ENCODE peak calls at places on chromosomes 13 and 19, in ten cellular contexts. H is NCI-H1092 treated with DMSO at 0.1 percent for 48 hours; A is stimulated activated CD4-positive, alpha-beta T cell treated with anti-CD3 and anti-CD28 coated beads, Interleukin-1b, Interleukin-23, amount 100 ng/mL, for 1 hour; N is activated T-helper 9 cell treated with anti-CD3 and anti-CD28 coated beads, Interleukin-2, amount 50 U/mL, for 16 hours; Z is anterior cingulate cortex; O is AG04449; X is heart left ventricle; I is NCI-H1417; W is NCI-H748 treated with DMSO at 0.1 percent for 48 hours; G is psoas muscle. B is an unnamed sample.

GRCh38 chr19:15180451-15181390 is 20.1 kb downstream of the NOTCH3 start:
- DNase-seq in H (peak), A (no peak), N (no peak), Z (no peak), O (no peak), X (no peak), I (peak), W (no peak), G (no peak), B (peak)

GRCh38 chr19:15108845-15109767 is 1.9 kb downstream of the SYDE1 start:
- DNase-seq in H (no peak), A (no peak), N (no peak), Z (no peak), O (no peak), X (no peak), I (no peak), W (no peak), G (no peak), B (no peak)

GRCh38 chr13:103431880-103432279 is 365.7 kb upstream of the SLC10A2 start:
- DNase-seq in H (peak), A (no peak), N (no peak), Z (no peak), O (no peak), X (no peak), I (peak), W (no peak), G (no peak), B (no peak)

GRCh38 chr19:43782689-43783231 is 2.0 kb upstream of the KCNN4 start:
- DNase-seq in H (no peak), A (no peak), N (no peak), Z (no peak), O (no peak), X (no peak), I (no peak), W (peak), G (no peak), B (peak)

GRCh38 chr19:47813304-47813994 is 8.3 kb upstream of the CRX start:
- DNase-seq in H (peak), A (peak), N (peak), Z (no peak), O (no peak), X (peak), I (peak), W (peak), G (peak), B (peak)

GRCh38 chr13:113548171-113548641 is 36.3 kb upstream of the TFDP1 start:
- DNase-seq in H (peak), A (no peak), N (no peak), Z (peak), O (no peak), X (no peak), I (peak), W (no peak), G (no peak), B (no peak)

GRCh38 chr19:36151144-36152051 is 849 bp downstream of the COX7A1 start:
- DNase-seq in H (no peak), A (no peak), N (no peak), Z (no peak), O (no peak), X (peak), I (no peak), W (no peak), G (peak), B (no peak)

GRCh38 chr13:50357586-50358118 is 342.4 kb downstream of the KCNRG start:
- DNase-seq in H (peak), A (no peak), N (no peak), Z (no peak), O (peak), X (peak), I (peak), W (peak), G (no peak), B (peak)

GRCh38 chr13:34750078-34750703 is 191.9 kb upstream of the NBEA start:
- DNase-seq in H (peak), A (no peak), N (no peak), Z (peak), O (no peak), X (peak), I (peak), W (peak), G (no peak), B (no peak)

B was measured in erythroblast.